ENCODE peak calls at places on chromosome 4, in six cellular contexts. One of them, this sample, is unnamed.
A peak's percentile ranks its signal among the peaks of the same experiment; 100 is the strongest.

GRCh38 chr4:105186701-105187158 is 40.1 kb downstream of the TET2 start:
- DNase-seq in neuronal stem cell: no peak
- DNase-seq in OCI-LY7: no peak
- DNase-seq in fibroblast of lung: peak; percentile 58
- DNase-seq in Peyer's patch: no peak
- DNase-seq in tibial artery: no peak
- DNase-seq in this sample: no peak

GRCh38 chr4:173698557-173699262 is 168.7 kb upstream of the HAND2 start:
- DNase-seq in Peyer's patch: no peak
- DNase-seq in fibroblast of lung: no peak
- DNase-seq in OCI-LY7: no peak
- DNase-seq in tibial artery: no peak
- DNase-seq in neuronal stem cell: no peak
- DNase-seq in this sample: no peak

GRCh38 chr4:21134994-21135393 is 434.7 kb downstream of the PACRGL start:
- DNase-seq in tibial artery: no peak
- DNase-seq in OCI-LY7: no peak
- DNase-seq in neuronal stem cell: peak; percentile 18
- DNase-seq in Peyer's patch: no peak
- DNase-seq in fibroblast of lung: peak; percentile 8
- DNase-seq in this sample: peak; percentile 3

GRCh38 chr4:83022724-83023427 is 12.1 kb upstream of the COPS4 start:
- DNase-seq in fibroblast of lung: peak; percentile 48
- DNase-seq in Peyer's patch: no peak
- DNase-seq in neuronal stem cell: no peak
- DNase-seq in OCI-LY7: no peak
- DNase-seq in tibial artery: no peak
- DNase-seq in this sample: no peak

GRCh38 chr4:40299704-40300336 is 35.3 kb upstream of the CHRNA9 start:
- DNase-seq in fibroblast of lung: no peak
- DNase-seq in Peyer's patch: no peak
- DNase-seq in tibial artery: no peak
- DNase-seq in OCI-LY7: peak; percentile 63
- DNase-seq in neuronal stem cell: no peak
- DNase-seq in this sample: no peak

GRCh38 chr4:3480528-3481112 is 17.5 kb downstream of the DOK7 start:
- DNase-seq in OCI-LY7: peak; percentile 66
- DNase-seq in neuronal stem cell: peak; percentile 85
- DNase-seq in tibial artery: peak; percentile 56
- DNase-seq in fibroblast of lung: peak; percentile 76
- DNase-seq in Peyer's patch: peak; percentile 85
- DNase-seq in this sample: peak; percentile 58

GRCh38 chr4:4860803-4861591 is 1.5 kb downstream of the MSX1 start:
- DNase-seq in tibial artery: no peak
- DNase-seq in Peyer's patch: no peak
- DNase-seq in OCI-LY7: no peak
- DNase-seq in neuronal stem cell: no peak
- DNase-seq in fibroblast of lung: no peak
- DNase-seq in this sample: no peak

GRCh38 chr4:71184195-71184781 is 154.5 kb upstream of the SLC4A4 start:
- DNase-seq in tibial artery: peak; percentile 37
- DNase-seq in OCI-LY7: peak; percentile 68
- DNase-seq in fibroblast of lung: peak; percentile 76
- DNase-seq in Peyer's patch: no peak
- DNase-seq in neuronal stem cell: peak; percentile 46
- DNase-seq in this sample: peak; percentile 86

GRCh38 chr4:156606444-156607197 is 365.0 kb downstream of the PDGFC start:
- DNase-seq in OCI-LY7: no peak
- DNase-seq in tibial artery: no peak
- DNase-seq in neuronal stem cell: no peak
- DNase-seq in Peyer's patch: no peak
- DNase-seq in fibroblast of lung: peak; percentile 18
- DNase-seq in this sample: no peak

GRCh38 chr4:1363540-1363939 is 16.5 kb downstream of the UVSSA start:
- DNase-seq in neuronal stem cell: no peak
- DNase-seq in fibroblast of lung: no peak
- DNase-seq in Peyer's patch: no peak
- DNase-seq in tibial artery: no peak
- DNase-seq in OCI-LY7: no peak
- DNase-seq in this sample: no peak

GRCh38 chr4:113587156-113587555 is 174.4 kb downstream of the CAMK2D start:
- DNase-seq in tibial artery: no peak
- DNase-seq in OCI-LY7: no peak
- DNase-seq in neuronal stem cell: no peak
- DNase-seq in fibroblast of lung: no peak
- DNase-seq in Peyer's patch: no peak
- DNase-seq in this sample: no peak
- H3K4me1 ChIP-seq in tibial artery: peaks cover 15% of the 10 kb centered on the region
- H3K4me1 ChIP-seq in OCI-LY7: peaks cover 63% of the 10 kb centered on the region
- H3K4me1 ChIP-seq in neuronal stem cell: peaks cover 4% of the 10 kb centered on the region
- H3K4me1 ChIP-seq in fibroblast of lung: peaks cover 3% of the 10 kb centered on the region
- H3K4me1 ChIP-seq in Peyer's patch: no peaks in the 10 kb centered on the region
- H3K4me1 ChIP-seq in this sample: peaks cover 6% of the 10 kb centered on the region

GRCh38 chr4:61292322-61292721 is 92.2 kb downstream of the ADGRL3 start:
- DNase-seq in Peyer's patch: no peak
- DNase-seq in OCI-LY7: no peak
- DNase-seq in neuronal stem cell: no peak
- DNase-seq in fibroblast of lung: no peak
- DNase-seq in tibial artery: no peak
- DNase-seq in this sample: no peak
- H3K27ac ChIP-seq in Peyer's patch: no peak overlapping the region
- H3K27ac ChIP-seq in OCI-LY7: no peak overlapping the region
- H3K27ac ChIP-seq in neuronal stem cell: no peak overlapping the region
- H3K27ac ChIP-seq in fibroblast of lung: no peak overlapping the region
- H3K27ac ChIP-seq in tibial artery: no peak overlapping the region
- H3K27ac ChIP-seq in this sample: no peak overlapping the region

GRCh38 chr4:152100378-152101201 is 339.8 kb upstream of the GATB start:
- DNase-seq in tibial artery: no peak
- DNase-seq in neuronal stem cell: no peak
- DNase-seq in Peyer's patch: no peak
- DNase-seq in fibroblast of lung: no peak
- DNase-seq in OCI-LY7: peak; percentile 44
- DNase-seq in this sample: peak; percentile 63
- H3K4me1 ChIP-seq in tibial artery: no peaks in the 10 kb centered on the region
- H3K4me1 ChIP-seq in neuronal stem cell: peaks cover 4% of the 10 kb centered on the region
- H3K4me1 ChIP-seq in Peyer's patch: no peaks in the 10 kb centered on the region
- H3K4me1 ChIP-seq in fibroblast of lung: peaks cover 7% of the 10 kb centered on the region
- H3K4me1 ChIP-seq in OCI-LY7: peaks cover 12% of the 10 kb centered on the region
- H3K4me1 ChIP-seq in this sample: peaks cover 12% of the 10 kb centered on the region

GRCh38 chr4:172177382-172177781 is 364.2 kb downstream of the GALNTL6 start:
- DNase-seq in tibial artery: no peak
- DNase-seq in OCI-LY7: no peak
- DNase-seq in Peyer's patch: no peak
- DNase-seq in fibroblast of lung: no peak
- DNase-seq in neuronal stem cell: no peak
- DNase-seq in this sample: no peak
- H3K27ac ChIP-seq in tibial artery: no peak overlapping the region
- H3K27ac ChIP-seq in OCI-LY7: no peak overlapping the region
- H3K27ac ChIP-seq in Peyer's patch: no peak overlapping the region
- H3K27ac ChIP-seq in fibroblast of lung: no peak overlapping the region
- H3K27ac ChIP-seq in neuronal stem cell: no peak overlapping the region
- H3K27ac ChIP-seq in this sample: no peak overlapping the region